ENCODE peak calls at places on chromosomes 6 and 20, in eight cellular contexts. W is astrocyte of the spinal cord, L is AG10803, C is osteoblast, N is RWPE1, B is RWPE2, Q is astrocyte, I is natural killer cell. X is an unnamed sample.

GRCh38 chr20:44707259-44707580 is 7.9 kb upstream of the CCN5 start:
- DNase-seq in C (peak; percentile 78), B (no peak), Q (no peak), W (no peak), I (no peak), N (no peak), L (peak; percentile 42), X (no peak)

GRCh38 chr20:43238833-43239232 is 49.1 kb upstream of the PTPRT start:
- DNase-seq in C (no peak), I (no peak), W (no peak), N (peak; percentile 57), L (no peak), B (no peak), Q (no peak), X (no peak)

GRCh38 chr6:147055821-147056392 is 148.3 kb upstream of the STXBP5 start:
- DNase-seq in L (no peak), B (no peak), I (no peak), Q (no peak), C (no peak), W (no peak), N (no peak), X (no peak)

GRCh38 chr6:12238191-12238590 is 52.0 kb upstream of the EDN1 start:
- DNase-seq in B (no peak), N (no peak), W (no peak), Q (no peak), I (no peak), C (peak; percentile 26), L (no peak), X (no peak)

GRCh38 chr6:73636048-73636447 is 17.7 kb downstream of the SLC17A5 start:
- DNase-seq in W (no peak), B (no peak), C (no peak), N (no peak), L (peak; percentile 43), I (no peak), Q (no peak), X (no peak)

GRCh38 chr20:62151835-62152364 is 8.3 kb downstream of the SS18L1 start:
- DNase-seq in Q (no peak), I (no peak), N (no peak), W (no peak), L (no peak), B (peak; percentile 86), C (peak; percentile 38), X (no peak)

GRCh38 chr20:44398303-44398702 is 42.8 kb downstream of the HNF4A start:
- DNase-seq in Q (peak; percentile 85), C (peak; percentile 91), N (peak; percentile 98), L (peak; percentile 30), I (no peak), B (no peak), W (peak; percentile 21), X (no peak)

GRCh38 chr20:15930324-15931305 is 642.6 kb downstream of the KIF16B start:
- DNase-seq in C (no peak), Q (no peak), L (peak; percentile 50), B (no peak), N (peak; percentile 20), I (no peak), W (peak; percentile 47), X (no peak)

GRCh38 chr20:64106981-64107735 is at the start of gene NPBWR2:
- DNase-seq in N (no peak), Q (no peak), B (peak; percentile 82), I (peak; percentile 15), W (no peak), L (no peak), C (peak; percentile 83), X (no peak)

GRCh38 chr20:46243707-46244628 is 64.3 kb downstream of the CDH22 start:
- DNase-seq in W (no peak), Q (no peak), L (peak; percentile 3), B (no peak), C (peak; percentile 90), N (peak; percentile 85), I (no peak), X (no peak)

GRCh38 chr6:108714774-108715414 is 133.3 kb upstream of the ARMC2 start:
- DNase-seq in C (no peak), L (peak; percentile 20), Q (no peak), B (no peak), N (no peak), W (no peak), I (no peak), X (no peak)

GRCh38 chr20:34824026-34824860 is 1.2 kb downstream of the NCOA6 start:
- DNase-seq in B (peak; percentile 93), Q (peak; percentile 16), L (peak; percentile 46), N (peak; percentile 92), I (peak; percentile 54), W (peak; percentile 40), C (peak; percentile 86), X (no peak)

GRCh38 chr6:72328775-72329174 is 293.1 kb upstream of the KCNQ5 start:
- DNase-seq in C (no peak), B (no peak), L (peak; percentile 29), N (peak; percentile 5), Q (no peak), I (no peak), W (peak; percentile 5), X (no peak)

GRCh38 chr6:13141392-13141791 is 186.9 kb downstream of the TBC1D7 start:
- DNase-seq in I (no peak), L (no peak), C (no peak), B (no peak), Q (no peak), N (no peak), W (no peak), X (no peak)

GRCh38 chr6:95364016-95364604 is 213.2 kb upstream of the MANEA start:
- DNase-seq in B (no peak), N (peak; percentile 26), I (no peak), W (peak; percentile 11), Q (no peak), L (peak; percentile 0), C (no peak), X (no peak)
- TF ChIP-seq CTCF in B (peak; percentile 69), N (peak; percentile 54), I (no peak), W (peak; percentile 50), Q (peak; percentile 24), L (peak; percentile 33), C (peak; percentile 31), X (peak; percentile 79)

DNA sequence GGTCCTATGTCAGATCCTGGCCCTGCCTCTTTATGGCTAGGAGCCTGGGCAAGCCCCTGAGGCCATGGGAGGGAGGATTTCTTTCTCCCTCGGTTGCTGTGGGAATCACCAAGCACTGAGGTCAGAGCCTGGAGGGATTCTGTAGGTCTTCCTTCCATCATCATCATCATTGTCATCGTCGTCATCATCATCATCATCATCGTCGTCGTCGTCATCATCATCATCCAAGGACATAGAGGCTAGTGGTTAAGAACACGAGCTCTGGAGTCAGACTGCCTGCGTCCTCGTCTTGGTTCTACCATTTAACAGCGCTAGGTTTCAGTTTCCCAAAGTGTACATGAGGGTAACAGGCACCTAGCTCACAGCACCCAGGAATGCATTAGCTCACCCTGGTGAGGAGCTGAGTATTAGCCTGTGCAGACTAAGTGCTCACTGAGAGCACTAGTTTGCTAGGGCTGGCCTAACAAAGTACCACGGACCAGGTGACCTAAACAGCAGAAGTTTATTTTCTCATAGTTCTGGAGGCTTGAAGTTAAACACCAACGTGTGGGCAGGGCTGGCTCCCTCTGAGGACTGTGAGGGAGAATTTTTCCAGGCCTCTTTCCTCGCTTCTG is 92.5 kb upstream of the CCDC167 start:
- DNase-seq in L (no peak), B (no peak), I (no peak), N (no peak), W (no peak), Q (no peak), C (no peak), X (no peak)
- TF ChIP-seq CTCF in L (no peak), B (no peak), I (no peak), N (no peak), W (no peak), Q (no peak), C (no peak), X (no peak)

DNA sequence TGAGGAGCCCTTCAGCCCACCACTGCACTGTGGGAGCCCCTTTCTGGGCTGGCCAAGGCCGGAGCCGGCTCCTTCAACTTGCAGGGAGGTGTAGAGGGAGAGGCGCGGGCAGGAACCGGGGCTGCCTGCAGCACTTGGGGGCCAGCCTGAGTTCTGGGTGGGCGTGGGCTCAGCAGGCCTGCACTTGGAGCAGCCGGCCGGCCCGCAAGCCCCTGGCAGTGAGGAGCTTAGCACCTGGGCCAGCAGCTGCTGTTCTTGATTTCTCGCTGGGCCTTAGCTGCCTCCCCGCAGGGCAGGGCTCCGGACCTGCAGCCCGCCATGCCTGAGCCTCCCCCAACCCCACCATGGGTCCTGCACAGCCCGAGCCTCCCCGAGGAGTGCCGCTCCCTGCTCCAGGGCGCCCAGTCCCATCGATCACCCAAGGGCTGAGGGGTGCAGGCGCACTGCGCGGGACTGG is 101.7 kb upstream of the ADGRB3 start:
- DNase-seq in I (no peak), Q (no peak), L (no peak), N (no peak), W (no peak), C (no peak), B (peak; percentile 29), X (peak; percentile 66)
- TF ChIP-seq CTCF in I (no peak), Q (no peak), L (no peak), N (no peak), W (no peak), C (no peak), B (no peak), X (no peak)

GRCh38 chr6:168355716-168356522 is 36.3 kb upstream of the DACT2 start:
- DNase-seq in C (peak; percentile 81), Q (no peak), N (peak; percentile 62), L (peak; percentile 3), W (no peak), I (no peak), B (no peak), X (peak; percentile 78)
- TF ChIP-seq CTCF in C (peak; percentile 50), Q (peak; percentile 28), N (peak; percentile 44), L (peak; percentile 51), W (peak; percentile 17), I (no peak), B (peak; percentile 61), X (peak; percentile 90)

X was measured in type B pancreatic cell.